ENCODE peak calls at places on chromosomes 12 and 14, in nine cellular contexts. T is upper lobe of right lung; I is T follicular helper cell; G is right atrium auricular region; D is Right ventricle myocardium superior; L is psoas muscle; B is stimulated activated CD4-positive, alpha-beta T cell treated with anti-CD3 and anti-CD28 coated beads, Interleukin-12 subunit alpha, Interleukin-12 subunit beta, amount 100 ng/mL, for 4 hours; A is GM06990; R is LNCaP clone FGC. W is an unnamed sample.

GRCh38 chr14:21024668-21025373 is at the start of gene NDRG2:
- DNase-seq in T (peak), I (peak), G (peak), D (peak), L (peak), B (peak), A (peak), R (no peak), W (no peak)

GRCh38 chr14:51873221-51873893 is 12.9 kb downstream of the GNG2 start:
- DNase-seq in T (no peak), I (no peak), G (no peak), D (no peak), L (no peak), B (no peak), A (peak), R (no peak), W (peak)

GRCh38 chr12:3138896-3139590 is 61.9 kb downstream of the TSPAN9 start:
- DNase-seq in T (no peak), I (no peak), G (no peak), D (no peak), L (no peak), B (no peak), A (no peak), R (no peak), W (no peak)

GRCh38 chr14:63986789-63987533 is 134.2 kb downstream of the SYNE2 start:
- DNase-seq in T (no peak), I (no peak), G (no peak), D (no peak), L (no peak), B (no peak), A (no peak), R (no peak), W (no peak)

GRCh38 chr14:104171029-104171697 is 32.8 kb downstream of the KIF26A start:
- DNase-seq in T (peak), I (no peak), G (no peak), D (no peak), L (no peak), B (no peak), A (no peak), R (no peak), W (no peak)

GRCh38 chr12:59182191-59182590 is 261.9 kb upstream of the LRIG3 start:
- DNase-seq in T (no peak), I (no peak), G (no peak), D (no peak), L (no peak), B (peak), A (no peak), R (no peak), W (no peak)

GRCh38 chr12:1707051-1707450 is 16.2 kb downstream of the ADIPOR2 start:
- DNase-seq in T (no peak), I (no peak), G (no peak), D (no peak), L (no peak), B (no peak), A (no peak), R (no peak), W (no peak)

GRCh38 chr12:120651821-120652220 is 11.4 kb downstream of the CABP1 start:
- DNase-seq in T (no peak), I (no peak), G (no peak), D (no peak), L (no peak), B (no peak), A (no peak), R (no peak), W (no peak)

GRCh38 chr14:26845106-26845818 is 247.4 kb upstream of the NOVA1 start:
- DNase-seq in T (no peak), I (no peak), G (no peak), D (no peak), L (no peak), B (no peak), A (no peak), R (peak), W (no peak)

GRCh38 chr12:49017764-49018281 is 753 bp downstream of the PRKAG1 start:
- DNase-seq in T (no peak), I (no peak), G (no peak), D (no peak), L (peak), B (peak), A (no peak), R (peak), W (no peak)

GRCh38 chr14:90587252-90587910 is 190.6 kb downstream of the CALM1 start:
- DNase-seq in T (peak), I (no peak), G (no peak), D (no peak), L (no peak), B (no peak), A (no peak), R (no peak), W (no peak)

GRCh38 chr14:29236848-29237247 is 470.3 kb downstream of the FOXG1 start:
- DNase-seq in T (no peak), I (no peak), G (no peak), D (no peak), L (no peak), B (no peak), A (no peak), R (no peak), W (no peak)

GRCh38 chr14:78758333-78758732 is 588.2 kb downstream of the NRXN3 start:
- DNase-seq in T (no peak), I (no peak), G (no peak), D (no peak), L (no peak), B (no peak), A (no peak), R (peak), W (no peak)

GRCh38 chr12:64714551-64714968 is 44.6 kb downstream of the GNS start:
- DNase-seq in T (no peak), I (no peak), G (no peak), D (no peak), L (no peak), B (no peak), A (peak), R (no peak), W (no peak)

GRCh38 chr12:19683178-19683927 is 244.1 kb downstream of the AEBP2 start:
- DNase-seq in T (no peak), I (no peak), G (no peak), D (no peak), L (no peak), B (no peak), A (no peak), R (no peak), W (no peak)

GRCh38 chr12:106226884-106227640 is 20.8 kb downstream of the CKAP4 start:
- DNase-seq in T (no peak), I (no peak), G (peak), D (no peak), L (no peak), B (no peak), A (no peak), R (no peak), W (no peak)

GRCh38 chr12:117038023-117038680 is 61.1 kb downstream of the TESC start:
- DNase-seq in T (peak), I (no peak), G (no peak), D (peak), L (no peak), B (no peak), A (no peak), R (peak), W (no peak)

GRCh38 chr14:70821916-70822705 is 12.8 kb upstream of the MAP3K9 start:
- DNase-seq in T (peak), I (peak), G (no peak), D (peak), L (peak), B (peak), A (peak), R (no peak), W (no peak)

GRCh38 chr12:77031745-77032144 is 33.6 kb downstream of the E2F7 start:
- DNase-seq in T (no peak), I (no peak), G (no peak), D (no peak), L (no peak), B (no peak), A (no peak), R (no peak), W (no peak)

GRCh38 chr12:81010641-81011040 is 67.2 kb upstream of the ACSS3 start:
- DNase-seq in T (no peak), I (no peak), G (no peak), D (no peak), L (no peak), B (no peak), A (no peak), R (no peak), W (no peak)

GRCh38 chr14:91870001-91870400 is 2.7 kb upstream of the TC2N start:
- DNase-seq in T (no peak), I (peak), G (no peak), D (no peak), L (no peak), B (peak), A (no peak), R (no peak), W (no peak)

GRCh38 chr14:24213866-24214652 is 771 bp upstream of the CHMP4A start:
- DNase-seq in T (no peak), I (no peak), G (no peak), D (no peak), L (no peak), B (no peak), A (no peak), R (no peak), W (no peak)

GRCh38 chr12:26126340-26127284 is 1.8 kb upstream of the BHLHE41 start:
- DNase-seq in T (peak), I (no peak), G (peak), D (peak), L (peak), B (peak), A (peak), R (no peak), W (no peak)

GRCh38 chr14:70906785-70907171 is 481 bp upstream of the PCNX1 start:
- DNase-seq in T (no peak), I (no peak), G (no peak), D (no peak), L (no peak), B (no peak), A (no peak), R (no peak), W (no peak)

GRCh38 chr12:122304924-122305323 is 38.6 kb upstream of the VPS33A start:
- DNase-seq in T (no peak), I (no peak), G (no peak), D (no peak), L (no peak), B (no peak), A (no peak), R (peak), W (no peak)

GRCh38 chr14:72847721-72848120 is 46.2 kb downstream of the DPF3 start:
- DNase-seq in T (no peak), I (no peak), G (no peak), D (no peak), L (no peak), B (no peak), A (no peak), R (no peak), W (no peak)

GRCh38 chr12:42568952-42569916 is 20.3 kb downstream of the PRICKLE1 start:
- DNase-seq in T (no peak), I (no peak), G (no peak), D (no peak), L (no peak), B (no peak), A (no peak), R (peak), W (no peak)

GRCh38 chr14:28813810-28814209 is 47.2 kb downstream of the FOXG1 start:
- DNase-seq in T (no peak), I (no peak), G (no peak), D (no peak), L (no peak), B (no peak), A (no peak), R (no peak), W (no peak)